ENCODE peak calls at places on chromosomes 12 and 14, in nine cellular contexts. B, Q, V, X, U, I, T, W and F are unnamed samples.

GRCh38 chr14:91367173-91368171 is 50.1 kb downstream of the CCDC88C start:
- DNase-seq in B (no peak), Q (peak), V (no peak), X (peak), U (peak), I (no peak), T (no peak), W (no peak), F (no peak)

GRCh38 chr12:49190317-49190716 is 1.4 kb upstream of the TUBA1A start:
- DNase-seq in B (no peak), Q (no peak), V (no peak), X (no peak), U (no peak), I (no peak), T (no peak), W (no peak), F (no peak)

GRCh38 chr14:65003394-65003793 is 16.7 kb downstream of the FNTB start:
- DNase-seq in B (no peak), Q (no peak), V (no peak), X (no peak), U (no peak), I (no peak), T (no peak), W (no peak), F (no peak)

GRCh38 chr12:9707356-9707755 is 25.5 kb downstream of the CLECL1 start:
- DNase-seq in B (no peak), Q (no peak), V (no peak), X (no peak), U (no peak), I (no peak), T (no peak), W (no peak), F (no peak)

GRCh38 chr12:119695034-119695433 is 27.1 kb downstream of the PRKAB1 start:
- DNase-seq in B (peak), Q (no peak), V (no peak), X (no peak), U (no peak), I (no peak), T (no peak), W (no peak), F (no peak)

GRCh38 chr14:50955373-50956043 is 11.2 kb upstream of the PYGL start:
- DNase-seq in B (peak), Q (peak), V (peak), X (no peak), U (peak), I (peak), T (peak), W (peak), F (peak)

GRCh38 chr14:90538716-90539495 is 142.1 kb downstream of the CALM1 start:
- DNase-seq in B (no peak), Q (no peak), V (no peak), X (no peak), U (no peak), I (peak), T (no peak), W (no peak), F (no peak)

GRCh38 chr14:52052289-52052943 is 16.4 kb downstream of the NID2 start:
- DNase-seq in B (no peak), Q (no peak), V (peak), X (no peak), U (no peak), I (no peak), T (no peak), W (no peak), F (no peak)

GRCh38 chr12:2652401-2653081 is 142.2 kb upstream of the FKBP4 start:
- DNase-seq in B (no peak), Q (peak), V (peak), X (no peak), U (no peak), I (no peak), T (peak), W (no peak), F (no peak)

GRCh38 chr14:52934762-52935161 is 16.1 kb downstream of the FERMT2 start:
- DNase-seq in B (no peak), Q (no peak), V (no peak), X (no peak), U (no peak), I (no peak), T (no peak), W (no peak), F (no peak)

GRCh38 chr14:33525626-33526025 is 425.2 kb downstream of the EGLN3 start:
- DNase-seq in B (no peak), Q (no peak), V (no peak), X (no peak), U (no peak), I (no peak), T (no peak), W (no peak), F (no peak)

GRCh38 chr12:69779928-69780327 is 41.3 kb downstream of the RAB3IP start:
- DNase-seq in B (peak), Q (no peak), V (no peak), X (no peak), U (no peak), I (no peak), T (no peak), W (peak), F (peak)

GRCh38 chr14:30928462-30928861 is 54.1 kb downstream of the COCH start:
- DNase-seq in B (no peak), Q (no peak), V (no peak), X (no peak), U (no peak), I (no peak), T (no peak), W (no peak), F (no peak)

GRCh38 chr12:85550924-85551323 is 270.9 kb downstream of the ALX1 start:
- DNase-seq in B (no peak), Q (no peak), V (no peak), X (no peak), U (no peak), I (no peak), T (no peak), W (no peak), F (peak)

GRCh38 chr12:8026282-8026637 is 6.3 kb upstream of the FOXJ2 start:
- DNase-seq in B (no peak), Q (no peak), V (no peak), X (no peak), U (no peak), I (no peak), T (no peak), W (no peak), F (no peak)

GRCh38 chr12:94872671-94873367 is 130.7 kb downstream of the NDUFA12 start:
- DNase-seq in B (no peak), Q (no peak), V (no peak), X (no peak), U (peak), I (no peak), T (no peak), W (peak), F (no peak)

GRCh38 chr12:8566525-8566924 is 25.8 kb upstream of the CLEC4E start:
- DNase-seq in B (no peak), Q (no peak), V (no peak), X (no peak), U (no peak), I (no peak), T (no peak), W (no peak), F (no peak)

GRCh38 chr12:51863921-51864700 is 15.6 kb upstream of the FIGNL2 start:
- DNase-seq in B (peak), Q (no peak), V (no peak), X (no peak), U (peak), I (peak), T (no peak), W (peak), F (peak)

GRCh38 chr12:49649445-49649844 is 26.1 kb downstream of the PRPF40B start:
- DNase-seq in B (no peak), Q (no peak), V (no peak), X (no peak), U (no peak), I (no peak), T (no peak), W (no peak), F (no peak)

GRCh38 chr12:122880668-122881067 is 15.3 kb downstream of the VPS37B start:
- DNase-seq in B (peak), Q (no peak), V (no peak), X (no peak), U (no peak), I (peak), T (peak), W (no peak), F (no peak)

GRCh38 chr14:59267046-59267445 is 78.6 kb downstream of the DAAM1 start:
- DNase-seq in B (no peak), Q (no peak), V (no peak), X (no peak), U (no peak), I (no peak), T (no peak), W (no peak), F (no peak)

GRCh38 chr12:117820216-117820907 is 148.4 kb downstream of the KSR2 start:
- DNase-seq in B (no peak), Q (no peak), V (no peak), X (no peak), U (no peak), I (no peak), T (no peak), W (no peak), F (no peak)

GRCh38 chr12:114662512-114663177 is 21.3 kb downstream of the TBX3 start:
- DNase-seq in B (peak), Q (peak), V (peak), X (peak), U (peak), I (peak), T (peak), W (peak), F (peak)

GRCh38 chr12:104730761-104731160 is 227.3 kb downstream of the SLC41A2 start:
- DNase-seq in B (no peak), Q (no peak), V (no peak), X (no peak), U (no peak), I (peak), T (no peak), W (no peak), F (no peak)

GRCh38 chr12:114481200-114481535 is 75.2 kb upstream of the TBX5 start:
- DNase-seq in B (no peak), Q (no peak), V (no peak), X (no peak), U (no peak), I (no peak), T (no peak), W (peak), F (no peak)

GRCh38 chr12:6554168-6554989 is 1.5 kb downstream of the IFFO1 start:
- DNase-seq in B (peak), Q (peak), V (peak), X (peak), U (peak), I (peak), T (peak), W (peak), F (peak)

GRCh38 chr14:105472496-105472991 is 2.1 kb upstream of the CRIP2 start:
- DNase-seq in B (no peak), Q (no peak), V (no peak), X (no peak), U (no peak), I (peak), T (no peak), W (peak), F (no peak)

GRCh38 chr14:103862393-103862782 is 15.0 kb upstream of the PPP1R13B start:
- DNase-seq in B (no peak), Q (no peak), V (no peak), X (no peak), U (no peak), I (no peak), T (no peak), W (no peak), F (peak)

GRCh38 chr12:3253682-3254275 is 176.6 kb downstream of the TSPAN9 start:
- DNase-seq in B (no peak), Q (no peak), V (no peak), X (no peak), U (no peak), I (no peak), T (no peak), W (peak), F (no peak)

GRCh38 chr12:14998941-14999340 is 26.1 kb downstream of the PDE6H start:
- DNase-seq in B (no peak), Q (no peak), V (no peak), X (no peak), U (no peak), I (no peak), T (no peak), W (no peak), F (no peak)

GRCh38 chr14:58238252-58239247 is 6.1 kb upstream of the PSMA3 start:
- DNase-seq in B (no peak), Q (no peak), V (no peak), X (no peak), U (peak), I (no peak), T (no peak), W (peak), F (no peak)

GRCh38 chr12:57896437-57897201 is 44.7 kb upstream of the ATP23 start:
- DNase-seq in B (peak), Q (peak), V (peak), X (no peak), U (peak), I (peak), T (peak), W (peak), F (peak)

GRCh38 chr12:2653461-2653965 is 141.3 kb upstream of the FKBP4 start:
- DNase-seq in B (no peak), Q (peak), V (peak), X (no peak), U (no peak), I (no peak), T (peak), W (no peak), F (no peak)

GRCh38 chr12:95978351-95978750 is 17.8 kb downstream of the HAL start:
- DNase-seq in B (no peak), Q (no peak), V (no peak), X (no peak), U (no peak), I (no peak), T (no peak), W (no peak), F (no peak)

GRCh38 chr14:86654558-86655184 is 1124.7 kb downstream of the FLRT2 start:
- DNase-seq in B (peak), Q (peak), V (no peak), X (peak), U (peak), I (no peak), T (no peak), W (peak), F (peak)

GRCh38 chr12:68825569-68826217 is 17.7 kb downstream of the MDM2 start:
- DNase-seq in B (no peak), Q (no peak), V (no peak), X (no peak), U (no peak), I (no peak), T (no peak), W (no peak), F (no peak)

GRCh38 chr12:22124987-22125386 is 79.0 kb downstream of the CMAS start:
- DNase-seq in B (no peak), Q (no peak), V (no peak), X (no peak), U (no peak), I (no peak), T (no peak), W (no peak), F (no peak)

GRCh38 chr12:106418970-106419369 is 61.4 kb downstream of the POLR3B start:
- DNase-seq in B (no peak), Q (no peak), V (no peak), X (no peak), U (no peak), I (no peak), T (no peak), W (no peak), F (no peak)

DNA sequence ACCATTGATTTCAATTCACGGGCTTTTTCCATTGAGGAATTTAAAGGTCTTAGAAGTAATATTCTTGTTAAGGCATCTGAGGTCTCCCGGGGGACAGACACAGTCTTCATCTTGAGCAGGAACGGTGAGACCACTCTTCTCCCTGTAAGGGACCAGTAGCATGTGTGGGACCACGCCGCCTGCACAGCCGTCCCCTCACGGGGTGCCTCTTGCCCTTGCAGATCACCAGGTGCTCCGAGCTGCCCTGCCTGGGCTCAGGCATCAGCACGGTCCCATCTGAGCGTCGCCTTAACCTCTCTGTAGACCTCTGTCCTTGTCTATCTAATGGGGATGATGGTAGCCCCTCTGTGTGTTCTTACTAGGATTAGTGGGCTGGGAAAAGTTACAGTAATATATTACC is 74.1 kb downstream of the PPP2R5C start:
- DNase-seq in B (no peak), Q (no peak), V (no peak), X (no peak), U (no peak), I (no peak), T (no peak), W (no peak), F (no peak)
- H3K27ac ChIP-seq in B (no peak), Q (peak), V (peak), X (no peak), U (no peak), I (no peak), T (peak), W (no peak), F (no peak)

GRCh38 chr14:69043007-69043444 is 63.9 kb upstream of the ACTN1 start:
- DNase-seq in B (no peak), Q (peak), V (no peak), X (no peak), U (no peak), I (peak), T (peak), W (peak), F (peak)
- H3K27ac ChIP-seq in B (no peak), Q (peak), V (peak), X (no peak), U (peak), I (peak), T (peak), W (peak), F (no peak)

GRCh38 chr14:73634333-73634833 is 10.4 kb upstream of the DNAL1 start:
- DNase-seq in B (peak), Q (peak), V (peak), X (no peak), U (peak), I (no peak), T (peak), W (peak), F (peak)
- H3K27ac ChIP-seq in B (no peak), Q (no peak), V (peak), X (no peak), U (no peak), I (no peak), T (peak), W (no peak), F (peak)

DNA sequence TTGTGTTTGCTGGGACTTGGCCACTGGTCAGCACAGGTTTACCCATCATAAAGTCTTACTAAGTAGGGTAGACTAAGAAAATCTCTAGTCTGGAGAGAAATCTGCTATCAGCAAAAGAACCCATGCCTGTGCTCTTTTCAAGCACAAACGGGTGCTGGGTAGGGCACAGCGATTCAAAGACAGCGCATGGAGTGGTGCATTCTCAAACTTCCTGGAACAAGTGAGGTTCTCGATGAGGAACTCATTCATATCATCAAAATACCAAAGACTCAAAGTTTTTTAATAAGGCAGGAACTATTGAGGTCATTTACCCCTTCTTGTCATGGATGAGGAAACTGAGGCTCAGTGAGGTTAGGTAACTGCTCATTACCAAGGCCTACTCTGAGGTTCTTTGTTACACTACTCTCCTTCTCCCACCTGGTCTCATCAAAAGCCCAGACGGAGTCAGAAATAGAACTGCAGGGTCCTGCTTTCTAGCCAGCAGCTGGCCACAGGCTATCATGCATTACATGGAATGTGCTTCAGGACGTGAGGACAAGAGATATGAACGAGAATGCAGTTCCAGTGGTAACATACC is 390.3 kb downstream of the ZFP36L1 start:
- DNase-seq in B (no peak), Q (no peak), V (no peak), X (no peak), U (no peak), I (no peak), T (no peak), W (no peak), F (no peak)
- H3K27ac ChIP-seq in B (no peak), Q (no peak), V (no peak), X (no peak), U (peak), I (peak), T (peak), W (peak), F (peak)

DNA sequence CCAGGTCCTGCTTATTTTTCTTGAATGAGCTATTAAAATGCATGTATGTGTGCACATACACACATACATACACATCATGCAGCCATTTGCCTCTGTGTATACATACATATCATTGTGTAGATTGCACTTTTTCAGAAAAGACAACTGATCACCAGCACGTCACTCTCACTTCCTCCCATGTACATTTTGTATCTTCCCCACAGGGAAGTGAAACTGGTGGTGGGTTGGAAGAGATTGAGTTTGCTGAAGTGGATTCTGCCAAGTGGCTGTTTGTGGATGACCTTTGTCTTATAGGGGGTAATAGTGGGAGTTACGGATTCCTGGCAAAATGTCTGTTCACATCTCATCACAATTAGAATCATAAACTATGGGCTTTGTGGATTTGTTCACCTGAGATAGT is 448.6 kb downstream of the RAD51B start:
- DNase-seq in B (no peak), Q (no peak), V (no peak), X (no peak), U (no peak), I (no peak), T (no peak), W (no peak), F (no peak)
- H3K27ac ChIP-seq in B (no peak), Q (peak), V (peak), X (no peak), U (peak), I (no peak), T (no peak), W (no peak), F (peak)

GRCh38 chr12:93356214-93356613 is 21.5 kb upstream of the NUDT4 start:
- DNase-seq in B (no peak), Q (no peak), V (no peak), X (no peak), U (no peak), I (no peak), T (no peak), W (no peak), F (no peak)

GRCh38 chr12:93358821-93359220 is 18.9 kb upstream of the NUDT4 start:
- DNase-seq in B (no peak), Q (no peak), V (no peak), X (no peak), U (no peak), I (no peak), T (no peak), W (no peak), F (no peak)

GRCh38 chr12:93352321-93352720 is 25.4 kb upstream of the NUDT4 start:
- DNase-seq in B (no peak), Q (no peak), V (no peak), X (no peak), U (no peak), I (no peak), T (no peak), W (no peak), F (no peak)

GRCh38 chr12:93361159-93361919 is 16.4 kb upstream of the NUDT4 start:
- DNase-seq in B (peak), Q (no peak), V (no peak), X (no peak), U (no peak), I (no peak), T (peak), W (peak), F (no peak)

DNA sequence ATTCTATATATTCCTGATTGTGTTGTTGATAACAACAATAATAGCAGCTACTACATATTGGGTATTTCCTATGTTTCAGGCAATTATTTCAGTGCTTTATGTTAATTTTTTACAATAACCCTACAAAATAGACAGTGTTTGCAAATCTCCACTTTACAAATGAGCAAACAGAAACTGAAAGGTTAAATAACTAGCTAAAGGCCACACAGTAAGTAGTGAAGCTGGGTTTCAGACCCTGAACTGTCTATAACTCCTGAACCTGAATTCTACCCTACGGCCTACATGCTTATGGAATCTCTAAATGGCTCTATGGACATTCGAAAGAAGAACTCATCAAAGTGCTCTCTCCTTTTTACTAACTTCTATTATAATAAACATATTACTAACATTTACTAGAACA is 19.7 kb upstream of the NUDT4 start:
- DNase-seq in B (no peak), Q (no peak), V (no peak), X (no peak), U (no peak), I (no peak), T (no peak), W (no peak), F (no peak)
- H3K27ac ChIP-seq in B (no peak), Q (no peak), V (no peak), X (no peak), U (no peak), I (no peak), T (no peak), W (no peak), F (no peak)

GRCh38 chr14:88792572-88793258 is at the start of gene EML5:
- DNase-seq in B (peak), Q (peak), V (peak), X (peak), U (peak), I (peak), T (peak), W (peak), F (peak)
- H3K27ac ChIP-seq in B (no peak), Q (peak), V (peak), X (no peak), U (peak), I (no peak), T (peak), W (no peak), F (no peak)